ENCODE peak calls at places on chromosomes 3 and 15, in seven cellular contexts. One of them, this sample, is unnamed. For H3K9me3, the result is how much of the 10 kb centered on the place peaks cover.

GRCh38 chr3:172217877-172218276 is 178.5 kb downstream of the FNDC3B start:
- DNase-seq in right lobe of liver: no peak
- DNase-seq in ovary: no peak
- DNase-seq in body of pancreas: no peak
- DNase-seq in heart left ventricle: no peak
- DNase-seq in A549: no peak
- DNase-seq in stomach: no peak
- DNase-seq in this sample: no peak

GRCh38 chr3:105497381-105497780 is 130.7 kb downstream of the ALCAM start:
- DNase-seq in right lobe of liver: no peak
- DNase-seq in ovary: no peak
- DNase-seq in body of pancreas: no peak
- DNase-seq in heart left ventricle: no peak
- DNase-seq in A549: no peak
- DNase-seq in stomach: no peak
- DNase-seq in this sample: no peak

GRCh38 chr15:73573071-73573470 is 60.1 kb downstream of the NPTN start:
- DNase-seq in right lobe of liver: no peak
- DNase-seq in ovary: no peak
- DNase-seq in body of pancreas: no peak
- DNase-seq in heart left ventricle: no peak
- DNase-seq in A549: no peak
- DNase-seq in stomach: no peak
- DNase-seq in this sample: no peak

GRCh38 chr15:30962659-30963058 is 28.8 kb downstream of the MTMR10 start:
- DNase-seq in right lobe of liver: no peak
- DNase-seq in ovary: no peak
- DNase-seq in body of pancreas: no peak
- DNase-seq in heart left ventricle: no peak
- DNase-seq in A549: no peak
- DNase-seq in stomach: no peak
- DNase-seq in this sample: no peak

GRCh38 chr3:9955611-9956352 is 3.6 kb upstream of the PRRT3 start:
- DNase-seq in right lobe of liver: peak
- DNase-seq in ovary: no peak
- DNase-seq in body of pancreas: no peak
- DNase-seq in heart left ventricle: no peak
- DNase-seq in A549: no peak
- DNase-seq in stomach: no peak
- DNase-seq in this sample: no peak

GRCh38 chr3:126573492-126574117 is 14.9 kb upstream of the C3orf22 start:
- DNase-seq in right lobe of liver: no peak
- DNase-seq in ovary: no peak
- DNase-seq in body of pancreas: no peak
- DNase-seq in heart left ventricle: no peak
- DNase-seq in A549: peak
- DNase-seq in stomach: peak
- DNase-seq in this sample: no peak

GRCh38 chr15:59327942-59328341 is 44.7 kb downstream of the MYO1E start:
- DNase-seq in right lobe of liver: peak
- DNase-seq in ovary: no peak
- DNase-seq in body of pancreas: no peak
- DNase-seq in heart left ventricle: no peak
- DNase-seq in A549: no peak
- DNase-seq in stomach: no peak
- DNase-seq in this sample: no peak

GRCh38 chr15:76904461-76905012 is 603 bp downstream of the SCAPER start:
- DNase-seq in right lobe of liver: peak
- DNase-seq in ovary: no peak
- DNase-seq in body of pancreas: peak
- DNase-seq in heart left ventricle: peak
- DNase-seq in A549: peak
- DNase-seq in stomach: peak
- DNase-seq in this sample: peak

GRCh38 chr3:130835483-130835882 is 58.4 kb upstream of the ATP2C1 start:
- DNase-seq in right lobe of liver: no peak
- DNase-seq in ovary: no peak
- DNase-seq in body of pancreas: no peak
- DNase-seq in heart left ventricle: no peak
- DNase-seq in A549: no peak
- DNase-seq in stomach: no peak
- DNase-seq in this sample: peak

GRCh38 chr3:184133840-184134745 is 1.1 kb upstream of the EIF2B5 start:
- DNase-seq in right lobe of liver: peak
- DNase-seq in ovary: peak
- DNase-seq in body of pancreas: peak
- DNase-seq in heart left ventricle: peak
- DNase-seq in A549: peak
- DNase-seq in stomach: peak
- DNase-seq in this sample: peak

GRCh38 chr3:138351151-138351550 is 2.8 kb downstream of the MRAS start:
- DNase-seq in right lobe of liver: no peak
- DNase-seq in ovary: no peak
- DNase-seq in body of pancreas: no peak
- DNase-seq in heart left ventricle: no peak
- DNase-seq in A549: no peak
- DNase-seq in stomach: no peak
- DNase-seq in this sample: peak

GRCh38 chr3:10964537-10965167 is 27.9 kb upstream of the SLC6A1 start:
- DNase-seq in right lobe of liver: no peak
- DNase-seq in ovary: no peak
- DNase-seq in body of pancreas: no peak
- DNase-seq in heart left ventricle: no peak
- DNase-seq in A549: no peak
- DNase-seq in stomach: no peak
- DNase-seq in this sample: no peak

GRCh38 chr3:161508852-161509477 is 12.4 kb downstream of the OTOL1 start:
- DNase-seq in right lobe of liver: no peak
- DNase-seq in ovary: no peak
- DNase-seq in body of pancreas: no peak
- DNase-seq in heart left ventricle: no peak
- DNase-seq in A549: peak
- DNase-seq in stomach: no peak
- DNase-seq in this sample: no peak

GRCh38 chr3:100155590-100155989 is 41.3 kb upstream of the FILIP1L start:
- DNase-seq in right lobe of liver: no peak
- DNase-seq in ovary: no peak
- DNase-seq in body of pancreas: no peak
- DNase-seq in heart left ventricle: no peak
- DNase-seq in A549: no peak
- DNase-seq in stomach: no peak
- DNase-seq in this sample: no peak

GRCh38 chr3:16319307-16319706 is 54.3 kb downstream of the OXNAD1 start:
- DNase-seq in right lobe of liver: no peak
- DNase-seq in ovary: no peak
- DNase-seq in body of pancreas: peak
- DNase-seq in heart left ventricle: no peak
- DNase-seq in A549: peak
- DNase-seq in stomach: peak
- DNase-seq in this sample: no peak

GRCh38 chr3:179452872-179453271 is 1.6 kb upstream of the GNB4 start:
- DNase-seq in right lobe of liver: no peak
- DNase-seq in ovary: no peak
- DNase-seq in body of pancreas: no peak
- DNase-seq in heart left ventricle: no peak
- DNase-seq in A549: no peak
- DNase-seq in stomach: no peak
- DNase-seq in this sample: no peak

GRCh38 chr3:179452166-179452544 is 885 bp upstream of the GNB4 start:
- DNase-seq in right lobe of liver: no peak
- DNase-seq in ovary: no peak
- DNase-seq in body of pancreas: no peak
- DNase-seq in heart left ventricle: no peak
- DNase-seq in A549: no peak
- DNase-seq in stomach: no peak
- DNase-seq in this sample: no peak

GRCh38 chr3:179450321-179450720 is 949 bp downstream of the GNB4 start:
- DNase-seq in right lobe of liver: no peak
- DNase-seq in ovary: no peak
- DNase-seq in body of pancreas: no peak
- DNase-seq in heart left ventricle: no peak
- DNase-seq in A549: no peak
- DNase-seq in stomach: no peak
- DNase-seq in this sample: no peak

GRCh38 chr3:179450901-179451334 is 352 bp downstream of the GNB4 start:
- DNase-seq in right lobe of liver: peak
- DNase-seq in ovary: peak
- DNase-seq in body of pancreas: no peak
- DNase-seq in heart left ventricle: no peak
- DNase-seq in A549: peak
- DNase-seq in stomach: no peak
- DNase-seq in this sample: no peak

DNA sequence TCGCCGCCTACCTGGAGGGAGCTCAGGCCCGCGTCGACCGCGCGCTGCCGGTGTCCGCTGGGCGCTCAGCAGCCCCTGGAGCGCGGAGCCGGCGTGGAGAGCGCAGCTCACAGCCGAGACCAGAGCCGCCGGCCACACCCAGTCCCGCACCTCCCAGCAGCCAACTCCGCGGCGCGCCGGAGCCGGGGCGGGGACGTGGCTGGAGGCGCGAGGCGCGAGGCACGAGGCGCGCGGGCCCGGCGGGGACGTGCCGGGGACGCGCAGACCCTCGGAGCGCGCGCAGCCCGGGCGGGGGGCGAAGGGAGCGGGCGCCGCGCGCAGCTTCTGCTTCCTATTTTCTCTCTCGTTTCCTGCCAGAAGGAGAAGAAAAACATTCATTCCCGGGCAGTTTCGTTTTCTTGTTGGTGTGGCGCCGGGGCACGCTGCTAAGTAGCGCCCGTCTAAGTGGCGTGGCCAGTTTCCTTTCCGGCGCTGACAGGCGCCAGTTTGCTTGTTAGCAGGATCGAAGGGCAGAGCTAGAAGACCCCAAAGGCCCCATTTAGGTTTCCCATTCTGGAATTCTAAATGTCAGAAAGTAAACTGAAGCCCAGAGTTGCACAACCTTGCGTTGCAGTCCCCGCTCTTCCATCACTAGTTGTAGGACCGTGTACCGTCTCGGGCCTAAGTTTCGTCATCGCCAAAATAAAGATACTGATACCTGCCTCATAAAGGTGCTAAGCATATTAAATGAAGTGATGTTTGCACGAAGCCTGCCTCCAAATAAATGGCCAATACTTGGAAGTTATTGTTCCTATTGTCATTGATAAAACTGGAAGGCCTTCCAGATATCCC is at the start of gene GNB4:
- DNase-seq in right lobe of liver: peak
- DNase-seq in ovary: peak
- DNase-seq in body of pancreas: peak
- DNase-seq in heart left ventricle: peak
- DNase-seq in A549: peak
- DNase-seq in stomach: peak
- DNase-seq in this sample: peak
- TF ChIP-seq POLR2A in right lobe of liver: peak
- TF ChIP-seq POLR2A in ovary: peak
- TF ChIP-seq POLR2A in body of pancreas: no peak
- TF ChIP-seq POLR2A in heart left ventricle: no peak
- TF ChIP-seq POLR2A in A549: peak
- TF ChIP-seq POLR2A in stomach: no peak
- TF ChIP-seq POLR2A in this sample: no peak

GRCh38 chr15:72319985-72320671 is at the start of gene CELF6:
- DNase-seq in right lobe of liver: peak
- DNase-seq in ovary: peak
- DNase-seq in body of pancreas: peak
- DNase-seq in heart left ventricle: peak
- DNase-seq in A549: peak
- DNase-seq in stomach: peak
- DNase-seq in this sample: peak
- H3K4me3 ChIP-seq in right lobe of liver: peak
- H3K4me3 ChIP-seq in ovary: peak
- H3K4me3 ChIP-seq in body of pancreas: peak
- H3K4me3 ChIP-seq in heart left ventricle: peak
- H3K4me3 ChIP-seq in A549: peak
- H3K4me3 ChIP-seq in stomach: peak
- H3K4me3 ChIP-seq in this sample: no peak

GRCh38 chr15:22227411-22227810 is 147.1 kb downstream of the OR4M2 start:
- DNase-seq in right lobe of liver: peak
- DNase-seq in ovary: no peak
- DNase-seq in body of pancreas: no peak
- DNase-seq in heart left ventricle: no peak
- DNase-seq in A549: no peak
- DNase-seq in stomach: no peak
- DNase-seq in this sample: no peak
- H3K9me3 ChIP-seq in right lobe of liver: under half
- H3K9me3 ChIP-seq in ovary: under half
- H3K9me3 ChIP-seq in body of pancreas: under half
- H3K9me3 ChIP-seq in heart left ventricle: under half
- H3K9me3 ChIP-seq in A549: under half
- H3K9me3 ChIP-seq in stomach: under half
- H3K9me3 ChIP-seq in this sample: under half

GRCh38 chr3:179148446-179149238 is 485 bp downstream of the PIK3CA start:
- DNase-seq in right lobe of liver: peak
- DNase-seq in ovary: peak
- DNase-seq in body of pancreas: peak
- DNase-seq in heart left ventricle: peak
- DNase-seq in A549: peak
- DNase-seq in stomach: peak
- DNase-seq in this sample: peak
- TF ChIP-seq POLR2A in right lobe of liver: no peak
- TF ChIP-seq POLR2A in ovary: no peak
- TF ChIP-seq POLR2A in body of pancreas: peak
- TF ChIP-seq POLR2A in heart left ventricle: no peak
- TF ChIP-seq POLR2A in A549: no peak
- TF ChIP-seq POLR2A in stomach: no peak
- TF ChIP-seq POLR2A in this sample: peak

GRCh38 chr15:64846246-64846645 is 4.5 kb downstream of the PLEKHO2 start:
- DNase-seq in right lobe of liver: no peak
- DNase-seq in ovary: no peak
- DNase-seq in body of pancreas: no peak
- DNase-seq in heart left ventricle: no peak
- DNase-seq in A549: no peak
- DNase-seq in stomach: no peak
- DNase-seq in this sample: no peak

GRCh38 chr15:64847016-64847415 is 5.3 kb downstream of the PLEKHO2 start:
- DNase-seq in right lobe of liver: no peak
- DNase-seq in ovary: no peak
- DNase-seq in body of pancreas: no peak
- DNase-seq in heart left ventricle: no peak
- DNase-seq in A549: no peak
- DNase-seq in stomach: no peak
- DNase-seq in this sample: no peak

GRCh38 chr15:64844576-64845140 is 2.9 kb downstream of the PLEKHO2 start:
- DNase-seq in right lobe of liver: no peak
- DNase-seq in ovary: no peak
- DNase-seq in body of pancreas: no peak
- DNase-seq in heart left ventricle: no peak
- DNase-seq in A549: no peak
- DNase-seq in stomach: no peak
- DNase-seq in this sample: no peak

GRCh38 chr15:64845183-64845611 is 3.5 kb downstream of the PLEKHO2 start:
- DNase-seq in right lobe of liver: no peak
- DNase-seq in ovary: peak
- DNase-seq in body of pancreas: no peak
- DNase-seq in heart left ventricle: peak
- DNase-seq in A549: no peak
- DNase-seq in stomach: no peak
- DNase-seq in this sample: no peak

GRCh38 chr15:64845826-64846225 is 4.1 kb downstream of the PLEKHO2 start:
- DNase-seq in right lobe of liver: no peak
- DNase-seq in ovary: no peak
- DNase-seq in body of pancreas: no peak
- DNase-seq in heart left ventricle: no peak
- DNase-seq in A549: no peak
- DNase-seq in stomach: no peak
- DNase-seq in this sample: no peak
- H3K4me3 ChIP-seq in right lobe of liver: no peak
- H3K4me3 ChIP-seq in ovary: no peak
- H3K4me3 ChIP-seq in body of pancreas: no peak
- H3K4me3 ChIP-seq in heart left ventricle: peak
- H3K4me3 ChIP-seq in A549: no peak
- H3K4me3 ChIP-seq in stomach: peak
- H3K4me3 ChIP-seq in this sample: peak

GRCh38 chr3:435161-435560 is 238.6 kb downstream of the CHL1 start:
- DNase-seq in right lobe of liver: no peak
- DNase-seq in ovary: no peak
- DNase-seq in body of pancreas: no peak
- DNase-seq in heart left ventricle: no peak
- DNase-seq in A549: no peak
- DNase-seq in stomach: no peak
- DNase-seq in this sample: no peak
- H3K9me3 ChIP-seq in right lobe of liver: under half
- H3K9me3 ChIP-seq in ovary: under half
- H3K9me3 ChIP-seq in body of pancreas: under half
- H3K9me3 ChIP-seq in heart left ventricle: under half
- H3K9me3 ChIP-seq in A549: under half
- H3K9me3 ChIP-seq in stomach: under half
- H3K9me3 ChIP-seq in this sample: under half